ENCODE peak calls at places on chromosomes 16 and 17, in eight cellular contexts. M, J, P, I, E, S, H and D are unnamed samples.

GRCh38 chr17:70072900-70073299 is 2.1 kb upstream of the KCNJ16 start:
- DNase-seq in M (no peak), J (no peak), P (no peak), I (no peak), E (no peak), S (no peak), H (no peak), D (peak)

GRCh38 chr16:80317132-80318098 is 223.4 kb upstream of the DYNLRB2 start:
- DNase-seq in M (no peak), J (no peak), P (no peak), I (no peak), E (no peak), S (peak), H (no peak), D (no peak)

GRCh38 chr17:47368262-47368661 is 44.5 kb downstream of the EFCAB13 start:
- DNase-seq in M (no peak), J (no peak), P (no peak), I (peak), E (no peak), S (no peak), H (no peak), D (no peak)

GRCh38 chr16:11309895-11310633 is 28.9 kb upstream of the PRM1 start:
- DNase-seq in M (no peak), J (no peak), P (no peak), I (no peak), E (no peak), S (no peak), H (peak), D (no peak)

GRCh38 chr16:25553711-25554436 is 137.9 kb upstream of the HS3ST4 start:
- DNase-seq in M (no peak), J (no peak), P (no peak), I (no peak), E (no peak), S (no peak), H (no peak), D (no peak)

GRCh38 chr17:80877095-80877828 is 114.4 kb upstream of the CHMP6 start:
- DNase-seq in M (no peak), J (no peak), P (peak), I (no peak), E (no peak), S (no peak), H (peak), D (no peak)

GRCh38 chr16:30355144-30355953 is at the start of gene CD2BP2:
- DNase-seq in M (peak), J (peak), P (peak), I (peak), E (peak), S (peak), H (peak), D (peak)

GRCh38 chr17:77327181-77327565 is 186.4 kb downstream of the SEC14L1 start:
- DNase-seq in M (no peak), J (peak), P (no peak), I (no peak), E (no peak), S (no peak), H (peak), D (no peak)

GRCh38 chr17:81302861-81303326 is 7.8 kb upstream of the SLC38A10 start:
- DNase-seq in M (no peak), J (no peak), P (no peak), I (no peak), E (no peak), S (no peak), H (no peak), D (no peak)

GRCh38 chr16:4081577-4082021 is 34.6 kb downstream of the ADCY9 start:
- DNase-seq in M (peak), J (no peak), P (no peak), I (no peak), E (peak), S (no peak), H (no peak), D (no peak)

GRCh38 chr17:21042434-21043295 is at the start of gene USP22:
- DNase-seq in M (no peak), J (no peak), P (peak), I (peak), E (no peak), S (no peak), H (no peak), D (no peak)

GRCh38 chr17:79156463-79157095 is 82.0 kb downstream of the ENGASE start:
- DNase-seq in M (no peak), J (no peak), P (no peak), I (no peak), E (no peak), S (no peak), H (no peak), D (no peak)

GRCh38 chr16:73064996-73065349 is 17.0 kb upstream of the ZFHX3 start:
- DNase-seq in M (no peak), J (no peak), P (no peak), I (no peak), E (no peak), S (no peak), H (no peak), D (no peak)